ENCODE peak calls at places on chromosomes 12 and 14, in ten cellular contexts. D, J, L, A, H, Y, C, O, K and S are unnamed samples.

GRCh38 chr12:3380200-3381020 is 110.6 kb upstream of the PRMT8 start:
- DNase-seq in O (no peak), C (no peak), L (no peak), D (no peak), K (no peak), A (no peak), H (no peak), Y (no peak), J (no peak), S (no peak)

GRCh38 chr14:63501429-63501828 is 41.7 kb downstream of the PPP2R5E start:
- DNase-seq in L (no peak), A (no peak), O (no peak), K (no peak), D (no peak), C (no peak), J (no peak), Y (no peak), H (no peak), S (no peak)

GRCh38 chr14:56333361-56334279 is 215.4 kb downstream of the PELI2 start:
- DNase-seq in J (no peak), C (peak; percentile 81), D (peak; percentile 64), K (peak; percentile 10), A (peak; percentile 16), L (peak; percentile 92), Y (no peak), H (peak; percentile 77), O (no peak), S (no peak)

GRCh38 chr14:24243336-24243836 is 963 bp upstream of the TINF2 start:
- DNase-seq in L (peak; percentile 25), D (no peak), O (no peak), C (peak; percentile 25), K (no peak), A (peak; percentile 51), Y (no peak), J (peak; percentile 64), H (no peak), S (no peak)

GRCh38 chr12:20122274-20122673 is 246.1 kb upstream of the PDE3A start:
- DNase-seq in O (no peak), Y (no peak), J (no peak), D (no peak), L (no peak), H (peak; percentile 18), K (no peak), A (no peak), C (no peak), S (no peak)

GRCh38 chr12:66636771-66637170 is 42.1 kb downstream of the GRIP1 start:
- DNase-seq in A (peak; percentile 73), K (no peak), H (no peak), O (no peak), C (no peak), Y (no peak), L (no peak), J (peak; percentile 68), D (no peak), S (peak; percentile 61)

GRCh38 chr12:48446372-48446771 is 26.0 kb upstream of the ANP32D start:
- DNase-seq in O (no peak), J (no peak), A (no peak), H (no peak), C (no peak), Y (no peak), D (no peak), K (no peak), L (no peak), S (no peak)

GRCh38 chr14:92637228-92637627 is 111.2 kb downstream of the LGMN start:
- DNase-seq in H (no peak), L (peak; percentile 39), O (no peak), Y (no peak), D (peak; percentile 29), K (no peak), A (no peak), J (no peak), C (no peak), S (no peak)

GRCh38 chr12:77940566-77940965 is 109.9 kb downstream of the NAV3 start:
- DNase-seq in J (no peak), K (no peak), H (peak; percentile 41), L (peak; percentile 61), C (no peak), Y (no peak), O (no peak), A (no peak), D (no peak), S (no peak)